ENCODE peak calls at places on chromosomes 4 and X, in six cellular contexts. H, T, V, L, G and C are unnamed samples.

GRCh38 chr4:155207534-155208257 is 740 bp upstream of the NPY2R start:
- DNase-seq in T (peak; percentile 3), L (no peak), G (no peak), H (peak; percentile 30), V (peak; percentile 77), C (no peak)

GRCh38 chr4:121827851-121828250 is 4.2 kb upstream of the CCNA2 start:
- DNase-seq in G (no peak), T (peak; percentile 76), L (no peak), V (no peak), H (no peak), C (no peak)

GRCh38 chr4:100017627-100018310 is 67.7 kb upstream of the H2AZ1 start:
- DNase-seq in T (no peak), G (no peak), V (no peak), L (no peak), H (no peak), C (no peak)

GRCh38 chr4:137890802-137891201 is 351.3 kb downstream of the SLC7A11 start:
- DNase-seq in G (no peak), L (no peak), T (no peak), H (no peak), V (no peak), C (no peak)

GRCh38 chrX:9180623-9181022 is 146.7 kb upstream of the FAM9B start:
- DNase-seq in G (no peak), H (no peak), L (no peak), V (no peak), T (no peak), C (no peak)

GRCh38 chrX:17024896-17025295 is 78.4 kb downstream of the REPS2 start:
- DNase-seq in G (no peak), V (no peak), T (no peak), L (no peak), H (peak; percentile 28), C (no peak)

GRCh38 chrX:140764401-140764919 is 54.9 kb downstream of the LINC00632 start:
- DNase-seq in G (no peak), V (peak; percentile 68), H (peak; percentile 69), L (peak; percentile 69), T (peak; percentile 69), C (no peak)

GRCh38 chrX:10158279-10158939 is 1.6 kb downstream of the CLCN4 start:
- DNase-seq in H (peak; percentile 49), L (no peak), G (no peak), V (peak; percentile 50), T (peak; percentile 59), C (no peak)

GRCh38 chr4:84482564-84483563 is 16.2 kb downstream of the NKX6-1 start:
- DNase-seq in T (peak; percentile 29), L (no peak), G (no peak), H (no peak), V (no peak), C (no peak)

GRCh38 chr4:108560624-108561023 is 59.8 kb upstream of the RPL34 start:
- DNase-seq in G (no peak), V (no peak), H (no peak), L (no peak), T (no peak), C (no peak)

GRCh38 chrX:125826774-125827451 is 339.2 kb downstream of the DCAF12L2 start:
- DNase-seq in V (no peak), L (no peak), G (no peak), T (no peak), H (no peak), C (no peak)

GRCh38 chr4:84967292-84967651 is 782 bp upstream of the WDFY3 start:
- DNase-seq in L (no peak), V (no peak), H (no peak), G (peak; percentile 45), T (peak; percentile 60), C (no peak)

GRCh38 chrX:149982310-149982709 is 44.0 kb upstream of the EOLA2 start:
- DNase-seq in L (no peak), H (no peak), T (no peak), V (no peak), G (no peak), C (no peak)

GRCh38 chrX:135528756-135529155 is 8.3 kb downstream of the INTS6L start:
- DNase-seq in H (no peak), T (no peak), L (no peak), V (no peak), G (no peak), C (no peak)

GRCh38 chr4:55921093-55921492 is 27.7 kb upstream of the CEP135 start:
- DNase-seq in G (no peak), L (no peak), T (peak; percentile 14), V (no peak), H (no peak), C (no peak)

GRCh38 chrX:30888526-30889146 is 418 bp downstream of the TAB3 start:
- DNase-seq in T (peak; percentile 19), H (peak; percentile 39), L (peak; percentile 69), V (peak; percentile 7), G (no peak), C (no peak)

GRCh38 chr4:102342404-102343074 is 2.7 kb downstream of the SLC39A8 start:
- DNase-seq in H (no peak), G (no peak), T (no peak), V (no peak), L (no peak), C (no peak)

GRCh38 chrX:104113237-104113965 is 1.1 kb downstream of the ZCCHC18 start:
- DNase-seq in T (peak; percentile 70), H (peak; percentile 63), L (no peak), G (no peak), V (peak; percentile 66), C (no peak)

GRCh38 chr4:105474110-105474518 is 252 bp upstream of the PPA2 start:
- DNase-seq in G (peak; percentile 76), T (peak; percentile 96), H (peak; percentile 96), L (peak; percentile 91), V (no peak), C (peak; percentile 68)

GRCh38 chrX:16838202-16839066 is 31.7 kb downstream of the RBBP7 start:
- DNase-seq in G (no peak), V (no peak), T (peak; percentile 84), H (peak; percentile 27), L (no peak), C (no peak)

GRCh38 chr4:156102411-156102810 is 148.7 kb upstream of the CTSO start:
- DNase-seq in G (no peak), V (no peak), T (no peak), H (no peak), L (no peak), C (no peak)

GRCh38 chr4:143375326-143376073 is 38.8 kb downstream of the GAB1 start:
- DNase-seq in V (peak; percentile 30), T (peak; percentile 76), L (no peak), G (no peak), H (no peak), C (no peak)

GRCh38 chr4:32519060-32519459 is 1798.9 kb downstream of the PCDH7 start:
- DNase-seq in V (no peak), H (no peak), L (no peak), T (peak; percentile 30), G (no peak), C (no peak)

GRCh38 chrX:79094075-79094832 is 50.2 kb upstream of the GPR174 start:
- DNase-seq in L (no peak), G (no peak), H (no peak), V (no peak), T (no peak), C (no peak)

GRCh38 chr4:70833701-70834100 is 6.0 kb downstream of the GRSF1 start:
- DNase-seq in T (no peak), V (no peak), H (no peak), G (no peak), L (no peak), C (no peak)

GRCh38 chr4:1711055-1711905 is 839 bp downstream of the SLBP start:
- DNase-seq in H (peak; percentile 71), V (no peak), L (no peak), T (peak; percentile 75), G (no peak), C (no peak)

GRCh38 chr4:72631296-72631695 is 62.3 kb upstream of the ADAMTS3 start:
- DNase-seq in V (peak; percentile 11), L (no peak), T (peak; percentile 77), G (peak; percentile 66), H (peak; percentile 32), C (no peak)

GRCh38 chrX:7266261-7266660 is 118.3 kb upstream of the PUDP start:
- DNase-seq in G (no peak), L (no peak), H (no peak), V (no peak), T (peak; percentile 69), C (no peak)

GRCh38 chr4:14028862-14029261 is 401.3 kb upstream of the BOD1L1 start:
- DNase-seq in G (no peak), T (peak; percentile 31), V (no peak), H (no peak), L (no peak), C (no peak)

GRCh38 chr4:77418333-77418732 is 187.3 kb upstream of the CXCL13 start:
- DNase-seq in H (peak; percentile 36), L (no peak), G (no peak), V (no peak), T (peak; percentile 20), C (no peak)
- TF ChIP-seq CTCF in H (peak; percentile 45), L (peak; percentile 21), G (no peak), V (peak; percentile 44), T (no peak), C (no peak)

DNA sequence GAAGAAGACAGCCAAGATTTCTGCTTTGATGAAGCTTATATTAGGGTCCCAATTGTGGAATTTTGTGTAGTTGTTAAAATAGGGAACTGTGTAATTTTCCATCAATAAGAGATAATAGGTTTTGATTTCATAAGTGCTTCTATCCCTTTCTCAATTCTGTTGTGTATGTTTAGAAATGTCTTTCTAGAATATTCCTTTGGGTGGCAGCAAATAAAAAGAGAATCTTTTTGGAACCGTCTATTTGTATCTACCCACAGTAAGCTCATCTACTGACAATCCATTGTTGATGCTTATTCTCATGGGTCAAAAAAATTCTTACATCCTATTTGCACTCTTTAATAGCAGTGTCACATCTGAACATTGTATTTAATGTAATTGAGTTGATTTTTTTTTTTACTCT is 61.7 kb downstream of the TMA16 start:
- DNase-seq in V (no peak), L (no peak), T (no peak), G (no peak), H (no peak), C (no peak)
- TF ChIP-seq CTCF in V (no peak), L (peak; percentile 40), T (no peak), G (peak; percentile 19), H (peak; percentile 48), C (peak; percentile 46)

GRCh38 chr4:87451537-87451936 is 29.2 kb downstream of the NUDT9 start:
- DNase-seq in L (no peak), G (no peak), V (no peak), H (no peak), T (no peak), C (no peak)
- TF ChIP-seq CTCF in L (peak; percentile 56), G (no peak), V (peak; percentile 39), H (no peak), T (no peak), C (no peak)

GRCh38 chr4:2788101-2788500 is 4.8 kb upstream of the SH3BP2 start:
- DNase-seq in V (no peak), L (no peak), H (no peak), G (no peak), T (no peak), C (no peak)

GRCh38 chr4:2788532-2789103 is 4.3 kb upstream of the SH3BP2 start:
- DNase-seq in V (peak; percentile 47), T (peak; percentile 49), G (no peak), L (no peak), H (peak; percentile 21), C (no peak)

GRCh38 chr4:2786794-2787229 is 6.1 kb upstream of the SH3BP2 start:
- DNase-seq in V (peak; percentile 5), L (no peak), T (no peak), H (no peak), G (no peak), C (no peak)

GRCh38 chr4:2786152-2786671 is 6.7 kb upstream of the SH3BP2 start:
- DNase-seq in L (no peak), H (no peak), T (no peak), G (no peak), V (no peak), C (no peak)

GRCh38 chr4:2787230-2788100 is 5.4 kb upstream of the SH3BP2 start:
- DNase-seq in T (no peak), V (peak; percentile 8), G (no peak), L (no peak), H (no peak), C (no peak)
- TF ChIP-seq CTCF in T (no peak), V (no peak), G (no peak), L (no peak), H (no peak), C (no peak)